ENCODE peak calls at places on chromosomes 6 and 20, in five cellular contexts. V is tibial nerve, X is choroid plexus epithelial cell, I is SW480, L is EL. W is an unnamed sample.

GRCh38 chr20:45822863-45823262 is 4.2 kb downstream of the TNNC2 start:
- DNase-seq in V (no peak), X (peak; percentile 41), I (no peak), L (peak; percentile 56), W (peak; percentile 40)

GRCh38 chr6:168681748-168682147 is 240.8 kb downstream of the SMOC2 start:
- DNase-seq in V (no peak), X (no peak), I (no peak), L (no peak), W (no peak)

GRCh38 chr20:49330701-49331614 is 53.1 kb upstream of the ZNFX1 start:
- DNase-seq in V (no peak), X (no peak), I (no peak), L (no peak), W (no peak)

GRCh38 chr6:155530219-155530834 is 74.7 kb upstream of the NOX3 start:
- DNase-seq in V (peak; percentile 23), X (peak; percentile 82), I (peak; percentile 26), L (peak; percentile 53), W (peak; percentile 76)

GRCh38 chr6:169893624-169894023 is 142.2 kb downstream of the ERMARD start:
- DNase-seq in V (no peak), X (no peak), I (no peak), L (no peak), W (no peak)

GRCh38 chr6:114435985-114436384 is 93.2 kb upstream of the HS3ST5 start:
- DNase-seq in V (no peak), X (no peak), I (no peak), L (no peak), W (no peak)

GRCh38 chr20:48011025-48011424 is 225.7 kb upstream of the SULF2 start:
- DNase-seq in V (no peak), X (no peak), I (no peak), L (no peak), W (no peak)

GRCh38 chr20:58790440-58790839 is 60.3 kb downstream of the GNAS-AS1 start:
- DNase-seq in V (no peak), X (no peak), I (no peak), L (peak; percentile 14), W (no peak)

GRCh38 chr6:16978686-16979085 is 123.2 kb upstream of the STMND1 start:
- DNase-seq in V (no peak), X (no peak), I (no peak), L (no peak), W (no peak)

GRCh38 chr6:56693988-56694387 is 51.3 kb upstream of the DST start:
- DNase-seq in V (no peak), X (no peak), I (no peak), L (no peak), W (no peak)

GRCh38 chr6:19771753-19772336 is 65.3 kb upstream of the ID4 start:
- DNase-seq in V (no peak), X (peak; percentile 58), I (no peak), L (peak; percentile 23), W (no peak)

GRCh38 chr6:153727910-153728309 is 311.1 kb upstream of the OPRM1 start:
- DNase-seq in V (no peak), X (peak; percentile 21), I (no peak), L (peak; percentile 12), W (peak; percentile 59)

GRCh38 chr6:3261921-3262320 is 3.2 kb downstream of the PSMG4 start:
- DNase-seq in V (no peak), X (no peak), I (no peak), L (no peak), W (no peak)

GRCh38 chr6:6856538-6857523 is 250.9 kb upstream of the RREB1 start:
- DNase-seq in V (peak; percentile 68), X (peak; percentile 44), I (peak; percentile 83), L (peak; percentile 38), W (peak; percentile 85)

GRCh38 chr6:10521104-10521808 is at the start of gene GCNT2:
- DNase-seq in V (no peak), X (peak; percentile 75), I (no peak), L (peak; percentile 63), W (peak; percentile 75)

GRCh38 chr6:123022980-123023379 is 26.9 kb downstream of the CLVS2 start:
- DNase-seq in V (no peak), X (peak; percentile 28), I (no peak), L (no peak), W (peak; percentile 6)

GRCh38 chr20:41509801-41510200 is 108.4 kb downstream of the CHD6 start:
- DNase-seq in V (no peak), X (peak; percentile 62), I (no peak), L (peak; percentile 8), W (peak; percentile 77)

GRCh38 chr6:84667252-84668213 is 96.9 kb downstream of the TBX18 start:
- DNase-seq in V (no peak), X (peak; percentile 68), I (no peak), L (peak; percentile 4), W (no peak)

GRCh38 chr6:16985484-16986284 is 116.2 kb upstream of the STMND1 start:
- DNase-seq in V (no peak), X (peak; percentile 31), I (peak; percentile 1), L (peak; percentile 84), W (peak; percentile 87)

GRCh38 chr6:134057478-134057877 is 5.1 kb upstream of the SLC2A12 start:
- DNase-seq in V (no peak), X (no peak), I (no peak), L (no peak), W (no peak)

GRCh38 chr6:101741474-101742171 is 348.1 kb downstream of the GRIK2 start:
- DNase-seq in V (no peak), X (no peak), I (no peak), L (no peak), W (no peak)

GRCh38 chr6:98843274-98844243 is 9.2 kb downstream of the POU3F2 start:
- DNase-seq in V (no peak), X (no peak), I (no peak), L (no peak), W (no peak)

GRCh38 chr20:51711426-51711825 is 56.8 kb downstream of the ATP9A start:
- DNase-seq in V (no peak), X (no peak), I (no peak), L (no peak), W (no peak)

GRCh38 chr6:35048031-35048613 is 93.0 kb downstream of the TCP11 start:
- DNase-seq in V (no peak), X (no peak), I (no peak), L (no peak), W (no peak)

GRCh38 chr20:7939663-7940062 is 595 bp downstream of the HAO1 start:
- DNase-seq in V (no peak), X (no peak), I (no peak), L (no peak), W (no peak)

GRCh38 chr6:31837612-31838553 is 10.3 kb downstream of the HSPA1B start:
- DNase-seq in V (no peak), X (no peak), I (no peak), L (no peak), W (no peak)

GRCh38 chr6:157831424-157832249 is 8.6 kb downstream of the SNX9 start:
- DNase-seq in V (no peak), X (peak; percentile 54), I (no peak), L (no peak), W (no peak)

GRCh38 chr20:31720486-31721407 is 1.9 kb downstream of the BCL2L1 start:
- DNase-seq in V (no peak), X (no peak), I (peak; percentile 68), L (peak; percentile 22), W (no peak)

GRCh38 chr6:38679668-38680067 is 23.3 kb downstream of the GLO1 start:
- DNase-seq in V (no peak), X (no peak), I (no peak), L (no peak), W (no peak)

GRCh38 chr20:6134592-6134991 is 11.8 kb upstream of the FERMT1 start:
- DNase-seq in V (no peak), X (peak; percentile 4), I (no peak), L (no peak), W (no peak)

GRCh38 chr6:152063170-152063921 is 255.9 kb downstream of the ESR1 start:
- DNase-seq in V (no peak), X (no peak), I (no peak), L (no peak), W (no peak)

GRCh38 chr20:10113746-10114145 is 79.0 kb downstream of the ANKEF1 start:
- DNase-seq in V (no peak), X (peak; percentile 27), I (no peak), L (peak; percentile 61), W (no peak)